ENCODE peak calls at places on chromosomes 13 and 19, in five cellular contexts. I is fibroblast of the conjunctiva; H is mammary epithelial cell; S is activated CD4-positive, alpha-beta T cell treated with anti-CD3 and anti-CD28 coated beads, Interleukin-2, amount 50 U/mL, for 48 hours; E is fibroblast of pulmonary artery. Z is an unnamed sample.

GRCh38 chr13:48731957-48732569 is 78.3 kb downstream of the CYSLTR2 start:
- DNase-seq in I (no peak), H (peak), S (peak), E (peak), Z (no peak)

GRCh38 chr19:18119243-18120105 is 21.9 kb downstream of the MAST3 start:
- DNase-seq in I (no peak), H (peak), S (peak), E (no peak), Z (no peak)

GRCh38 chr19:32708457-32708856 is 11.1 kb upstream of the TDRD12 start:
- DNase-seq in I (no peak), H (no peak), S (peak), E (no peak), Z (no peak)

GRCh38 chr19:35818445-35818844 is 5.8 kb upstream of the PRODH2 start:
- DNase-seq in I (no peak), H (no peak), S (no peak), E (no peak), Z (no peak)

GRCh38 chr19:10110972-10111317 is 548 bp upstream of the P2RY11 start:
- DNase-seq in I (no peak), H (no peak), S (no peak), E (no peak), Z (no peak)

GRCh38 chr19:14413765-14414171 is 5.4 kb downstream of the DDX39A start:
- DNase-seq in I (no peak), H (no peak), S (no peak), E (peak), Z (peak)

GRCh38 chr13:102724923-102725322 is 30.1 kb upstream of the METTL21C start:
- DNase-seq in I (peak), H (peak), S (no peak), E (peak), Z (no peak)

GRCh38 chr13:28117689-28118377 is 17.5 kb upstream of the FLT3 start:
- DNase-seq in I (no peak), H (no peak), S (no peak), E (peak), Z (no peak)

GRCh38 chr13:113304121-113304520 is 7.1 kb downstream of the LAMP1 start:
- DNase-seq in I (no peak), H (no peak), S (no peak), E (no peak), Z (no peak)

GRCh38 chr13:105083986-105084385 is 1451.5 kb downstream of the EFNB2 start:
- DNase-seq in I (no peak), H (no peak), S (no peak), E (no peak), Z (no peak)

GRCh38 chr13:64480648-64481047 is 2749.5 kb downstream of the PCDH9 start:
- DNase-seq in I (no peak), H (no peak), S (no peak), E (no peak), Z (no peak)

GRCh38 chr13:49292742-49293498 is 45.2 kb downstream of the CDADC1 start:
- DNase-seq in I (no peak), H (no peak), S (peak), E (peak), Z (peak)

GRCh38 chr13:114130131-114130707 is 2.2 kb downstream of the RASA3 start:
- DNase-seq in I (no peak), H (no peak), S (no peak), E (no peak), Z (no peak)

GRCh38 chr13:27172495-27172842 is 858 bp upstream of the USP12 start:
- DNase-seq in I (no peak), H (no peak), S (no peak), E (peak), Z (no peak)

GRCh38 chr13:49214917-49215376 is 5.2 kb upstream of the MLNR start:
- DNase-seq in I (no peak), H (no peak), S (peak), E (peak), Z (no peak)

GRCh38 chr19:34722353-34722752 is 11.7 kb upstream of the ZNF181 start:
- DNase-seq in I (no peak), H (no peak), S (no peak), E (no peak), Z (no peak)

GRCh38 chr13:113393572-113394503 is 29.9 kb upstream of the GRTP1 start:
- DNase-seq in I (peak), H (peak), S (peak), E (peak), Z (no peak)

GRCh38 chr13:50149143-50149703 is 134.0 kb downstream of the KCNRG start:
- DNase-seq in I (no peak), H (no peak), S (no peak), E (no peak), Z (no peak)

GRCh38 chr19:28519218-28519779 is 693.7 kb downstream of the UQCRFS1 start:
- DNase-seq in I (no peak), H (no peak), S (no peak), E (no peak), Z (no peak)

GRCh38 chr13:111115051-111115840 is at the start of gene ARHGEF7:
- DNase-seq in I (no peak), H (no peak), S (no peak), E (no peak), Z (no peak)

GRCh38 chr13:80263745-80264513 is 77.0 kb downstream of the SPRY2 start:
- DNase-seq in I (no peak), H (no peak), S (no peak), E (no peak), Z (no peak)

GRCh38 chr19:6271721-6272410 is 7.9 kb downstream of the MLLT1 start:
- DNase-seq in I (peak), H (no peak), S (no peak), E (peak), Z (no peak)

GRCh38 chr13:39959497-39959896 is 304.0 kb downstream of the COG6 start:
- DNase-seq in I (no peak), H (no peak), S (no peak), E (no peak), Z (no peak)

GRCh38 chr13:110308377-110309158 is 1.5 kb downstream of the COL4A2 start:
- DNase-seq in I (no peak), H (peak), S (no peak), E (peak), Z (no peak)

Z was measured in skeletal muscle cell.